ENCODE peak calls at places on chromosome 4, in nine cellular contexts. C, H, D, Y, X, P, I, L and U are unnamed samples.

GRCh38 chr4:25817059-25817681 is 45.6 kb downstream of the SEL1L3 start:
- DNase-seq in C (no peak), H (peak), D (no peak), Y (no peak), X (no peak), P (peak), I (no peak), L (peak), U (no peak)

GRCh38 chr4:68175562-68176155 is 46.0 kb upstream of the TMPRSS11F start:
- DNase-seq in C (no peak), H (peak), D (no peak), Y (peak), X (peak), P (peak), I (no peak), L (peak), U (peak)

GRCh38 chr4:117085185-117085701 is at the start of gene TRAM1L1:
- DNase-seq in C (peak), H (peak), D (peak), Y (peak), X (peak), P (peak), I (peak), L (peak), U (peak)

GRCh38 chr4:14478504-14478903 is 523.8 kb upstream of the CPEB2 start:
- DNase-seq in C (no peak), H (no peak), D (no peak), Y (no peak), X (no peak), P (no peak), I (no peak), L (no peak), U (no peak)

GRCh38 chr4:177051473-177052060 is 258.1 kb upstream of the NEIL3 start:
- DNase-seq in C (no peak), H (peak), D (no peak), Y (peak), X (peak), P (peak), I (no peak), L (no peak), U (peak)

GRCh38 chr4:6943012-6943869 is 33.6 kb downstream of the TBC1D14 start:
- DNase-seq in C (no peak), H (no peak), D (no peak), Y (peak), X (no peak), P (no peak), I (no peak), L (no peak), U (peak)

GRCh38 chr4:188107931-188108843 is 1.2 kb downstream of the TRIML2 start:
- DNase-seq in C (no peak), H (peak), D (no peak), Y (no peak), X (no peak), P (peak), I (no peak), L (peak), U (no peak)

GRCh38 chr4:123869517-123870282 is 473.1 kb downstream of the SPRY1 start:
- DNase-seq in C (no peak), H (no peak), D (no peak), Y (no peak), X (no peak), P (no peak), I (no peak), L (no peak), U (no peak)

GRCh38 chr4:73068496-73069337 is 799 bp downstream of the COX18 start:
- DNase-seq in C (no peak), H (peak), D (no peak), Y (peak), X (no peak), P (peak), I (no peak), L (no peak), U (no peak)

GRCh38 chr4:76535603-76536380 is 100.8 kb downstream of the SHROOM3 start:
- DNase-seq in C (no peak), H (no peak), D (no peak), Y (no peak), X (no peak), P (peak), I (no peak), L (no peak), U (no peak)

GRCh38 chr4:184097240-184097619 is 120.4 kb downstream of the ENPP6 start:
- DNase-seq in C (peak), H (peak), D (peak), Y (peak), X (peak), P (no peak), I (no peak), L (no peak), U (no peak)

GRCh38 chr4:168604496-168605373 is 107.9 kb downstream of the PALLD start:
- DNase-seq in C (no peak), H (peak), D (no peak), Y (no peak), X (no peak), P (peak), I (no peak), L (no peak), U (no peak)

GRCh38 chr4:91758487-91758886 is 545.3 kb upstream of the GRID2 start:
- DNase-seq in C (no peak), H (no peak), D (no peak), Y (no peak), X (no peak), P (peak), I (no peak), L (peak), U (no peak)

GRCh38 chr4:156931267-156931666 is 40.3 kb downstream of the PDGFC start:
- DNase-seq in C (no peak), H (peak), D (no peak), Y (peak), X (no peak), P (peak), I (no peak), L (peak), U (no peak)

GRCh38 chr4:133146574-133147198 is 2.4 kb upstream of the PCDH10 start:
- DNase-seq in C (peak), H (peak), D (no peak), Y (peak), X (peak), P (peak), I (no peak), L (peak), U (peak)

GRCh38 chr4:53592686-53593641 is 1.7 kb upstream of the LNX1 start:
- DNase-seq in C (peak), H (peak), D (peak), Y (peak), X (no peak), P (peak), I (no peak), L (no peak), U (no peak)

GRCh38 chr4:77771566-77771965 is 47.6 kb downstream of the CNOT6L start:
- DNase-seq in C (no peak), H (no peak), D (no peak), Y (no peak), X (no peak), P (no peak), I (no peak), L (no peak), U (no peak)

GRCh38 chr4:19913670-19914069 is 338.0 kb upstream of the SLIT2 start:
- DNase-seq in C (no peak), H (no peak), D (no peak), Y (no peak), X (no peak), P (peak), I (no peak), L (no peak), U (no peak)

GRCh38 chr4:105619193-105619931 is 66.9 kb downstream of the ARHGEF38 start:
- DNase-seq in C (no peak), H (no peak), D (peak), Y (no peak), X (peak), P (no peak), I (peak), L (no peak), U (peak)

GRCh38 chr4:122827899-122828601 is 1.4 kb downstream of the FGF2 start:
- DNase-seq in C (peak), H (peak), D (no peak), Y (peak), X (peak), P (peak), I (no peak), L (no peak), U (peak)

GRCh38 chr4:122824616-122825015 is 2.0 kb upstream of the FGF2 start:
- DNase-seq in C (no peak), H (no peak), D (no peak), Y (no peak), X (no peak), P (peak), I (no peak), L (no peak), U (no peak)

GRCh38 chr4:122827258-122827887 is 742 bp downstream of the FGF2 start:
- DNase-seq in C (peak), H (peak), D (no peak), Y (no peak), X (peak), P (peak), I (peak), L (no peak), U (peak)

GRCh38 chr4:122826596-122827257 is at the start of gene FGF2:
- DNase-seq in C (peak), H (peak), D (peak), Y (no peak), X (peak), P (peak), I (peak), L (no peak), U (peak)

DNA sequence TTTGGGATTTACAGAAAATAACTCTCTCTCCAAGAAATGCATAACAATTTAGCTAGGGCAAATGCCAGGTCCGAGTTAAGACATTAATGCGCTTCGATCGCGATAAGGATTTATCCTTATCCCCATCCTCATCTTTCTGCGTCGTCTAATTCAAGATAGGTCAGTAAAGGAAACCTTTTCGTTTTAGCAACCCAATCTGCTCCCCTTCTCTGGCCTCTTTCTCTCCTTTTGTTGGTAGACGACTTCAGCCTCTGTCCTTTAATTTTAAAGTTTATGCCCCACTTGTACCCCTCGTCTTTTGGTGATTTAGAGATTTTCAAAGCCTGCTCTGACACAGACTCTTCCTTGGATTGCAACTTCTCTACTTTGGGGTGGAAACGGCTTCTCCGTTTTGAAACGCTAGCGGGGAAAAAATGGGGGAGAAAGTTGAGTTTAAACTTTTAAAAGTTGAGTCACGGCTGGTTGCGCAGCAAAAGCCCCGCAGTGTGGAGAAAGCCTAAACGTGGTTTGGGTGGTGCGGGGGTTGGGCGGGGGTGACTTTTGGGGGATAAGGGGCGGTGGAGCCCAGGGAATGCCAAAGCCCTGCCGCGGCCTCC is 533 bp upstream of the FGF2 start:
- DNase-seq in C (no peak), H (peak), D (no peak), Y (no peak), X (no peak), P (peak), I (no peak), L (no peak), U (no peak)
- H3K4me3 ChIP-seq in C (peak), H (peak), D (peak), Y (peak), X (peak), P (peak), I (peak), L (peak), U (peak)

DNA sequence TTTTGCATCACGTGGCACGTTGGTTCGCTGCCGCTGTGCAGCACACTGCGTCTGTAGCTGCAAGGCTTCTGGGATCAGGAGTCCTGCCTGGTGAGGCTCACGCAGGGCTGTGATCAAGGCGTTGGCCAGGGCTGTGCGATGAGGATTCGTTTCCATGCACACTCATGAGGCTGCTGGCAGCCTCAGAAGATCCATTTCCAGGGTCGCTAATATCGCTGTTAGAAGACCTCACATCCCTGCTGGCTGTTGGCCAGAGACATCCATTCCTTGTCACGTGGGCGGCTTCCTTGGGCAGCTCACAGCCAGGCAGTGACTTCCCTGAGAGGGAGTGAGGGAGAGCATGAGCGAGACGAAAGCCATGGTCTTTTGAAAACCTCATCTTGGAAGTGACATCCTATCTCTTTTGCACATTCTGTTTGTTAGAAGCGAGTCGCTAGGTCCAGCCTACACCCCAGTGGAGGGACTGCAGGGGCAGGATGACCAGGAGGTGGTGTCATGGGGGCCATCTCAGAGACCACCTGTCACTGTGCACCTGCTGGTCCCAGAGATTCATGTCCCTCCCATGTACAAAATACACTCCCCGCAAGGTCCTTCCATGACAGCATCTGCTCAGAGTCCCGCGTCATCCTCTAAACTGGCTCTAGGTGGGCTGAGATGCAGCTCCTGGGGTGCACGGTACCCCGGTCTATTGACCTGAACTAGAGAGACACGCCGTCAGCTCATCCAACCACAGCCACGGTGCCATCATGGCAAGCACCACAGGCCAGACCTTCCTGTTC is 12.2 kb downstream of the RGS12 start:
- DNase-seq in C (peak), H (peak), D (peak), Y (no peak), X (peak), P (peak), I (peak), L (no peak), U (peak)
- H3K4me3 ChIP-seq in C (peak), H (no peak), D (peak), Y (no peak), X (no peak), P (no peak), I (no peak), L (peak), U (peak)

GRCh38 chr4:137524642-137525384 is 7.5 kb downstream of the PCDH18 start:
- DNase-seq in C (no peak), H (peak), D (no peak), Y (no peak), X (no peak), P (peak), I (no peak), L (peak), U (no peak)
- H3K4me3 ChIP-seq in C (peak), H (no peak), D (no peak), Y (no peak), X (no peak), P (no peak), I (no peak), L (no peak), U (no peak)

GRCh38 chr4:139898293-139898692 is 232.7 kb downstream of the MGST2 start:
- DNase-seq in C (no peak), H (no peak), D (no peak), Y (peak), X (no peak), P (no peak), I (no peak), L (no peak), U (no peak)
- H3K4me3 ChIP-seq in C (no peak), H (no peak), D (peak), Y (no peak), X (no peak), P (no peak), I (no peak), L (no peak), U (no peak)

GRCh38 chr4:55378617-55379467 is 16.9 kb upstream of the TMEM165 start:
- DNase-seq in C (no peak), H (peak), D (peak), Y (peak), X (no peak), P (peak), I (no peak), L (no peak), U (peak)
- H3K4me3 ChIP-seq in C (no peak), H (no peak), D (no peak), Y (no peak), X (no peak), P (no peak), I (no peak), L (no peak), U (no peak)

GRCh38 chr4:28148221-28148620 is 1287.6 kb downstream of the STIM2 start:
- DNase-seq in C (no peak), H (no peak), D (no peak), Y (no peak), X (no peak), P (no peak), I (no peak), L (no peak), U (no peak)
- H3K4me3 ChIP-seq in C (no peak), H (no peak), D (no peak), Y (no peak), X (no peak), P (no peak), I (no peak), L (no peak), U (no peak)

DNA sequence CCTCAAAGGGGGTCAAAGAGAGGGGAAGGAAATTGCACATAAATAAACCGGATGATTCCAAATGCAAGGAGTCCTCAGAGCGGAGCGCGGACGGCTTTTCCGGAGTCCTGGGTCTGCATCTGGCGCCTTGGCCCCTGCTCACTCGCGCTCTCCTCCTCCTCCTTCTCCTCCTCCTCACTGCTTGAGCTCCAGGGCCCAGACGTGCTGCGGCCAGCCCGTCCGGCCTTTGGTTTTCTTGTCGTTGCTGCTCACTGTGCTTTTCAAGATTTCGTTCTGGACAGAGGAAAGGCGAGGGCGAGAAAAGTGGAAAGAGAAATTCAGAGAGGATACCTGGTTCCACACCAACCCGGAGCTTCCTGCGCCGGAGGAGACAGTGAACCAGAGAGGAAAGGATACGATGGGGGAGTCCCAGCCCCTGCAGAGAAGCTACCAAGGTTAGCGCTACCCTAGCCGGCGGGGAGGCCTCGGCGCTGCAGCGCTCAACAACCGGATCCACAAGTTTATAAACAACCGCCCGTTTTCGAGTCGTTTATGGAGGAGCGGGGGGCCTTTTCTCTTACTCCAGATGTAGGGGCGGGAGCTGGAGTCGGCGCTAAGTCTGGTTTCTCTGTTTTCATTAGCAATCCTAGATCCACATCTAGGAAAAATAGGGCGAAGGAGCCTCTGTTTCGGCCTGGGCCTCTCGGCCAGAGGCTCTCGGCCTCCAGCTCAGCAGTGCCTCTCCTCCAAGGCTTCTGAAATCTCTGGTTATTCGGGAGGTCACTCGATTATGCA is 2.7 kb downstream of the HAND2 start:
- DNase-seq in C (peak), H (peak), D (no peak), Y (no peak), X (no peak), P (no peak), I (no peak), L (no peak), U (peak)
- H3K4me3 ChIP-seq in C (peak), H (peak), D (no peak), Y (no peak), X (peak), P (no peak), I (peak), L (peak), U (peak)